ENCODE peak calls at places on chromosomes 12 and 14, in four cellular contexts. E is SK-N-SH, K is A549, C is HepG2. R is an unnamed sample.

GRCh38 chr12:56720696-56721615 is 4.1 kb downstream of the NACA start:
- DNase-seq in C (no peak), K (no peak), E (no peak), R (no peak)

GRCh38 chr12:89160716-89161123 is 191.6 kb downstream of the DUSP6 start:
- DNase-seq in K (peak), E (peak), C (no peak), R (peak)

GRCh38 chr12:112439769-112440168 is 21.0 kb downstream of the PTPN11 start:
- DNase-seq in C (no peak), E (no peak), K (no peak), R (no peak)

GRCh38 chr12:50665170-50665569 is 98.7 kb upstream of the ATF1 start:
- DNase-seq in C (no peak), K (no peak), E (no peak), R (no peak)

GRCh38 chr12:1634590-1635191 is 5.7 kb downstream of the WNT5B start:
- DNase-seq in E (peak), K (peak), C (peak), R (peak)

GRCh38 chr12:112875608-112876007 is 31.2 kb upstream of the OAS1 start:
- DNase-seq in E (no peak), K (no peak), C (no peak), R (no peak)

GRCh38 chr12:6219980-6220379 is 19.8 kb downstream of the CD9 start:
- DNase-seq in K (no peak), C (no peak), E (no peak), R (no peak)

GRCh38 chr12:116244001-116244400 is 33.5 kb downstream of the MED13L start:
- DNase-seq in E (no peak), C (no peak), K (peak), R (peak)

GRCh38 chr14:75905505-75905904 is 76.3 kb downstream of the TGFB3 start:
- DNase-seq in C (no peak), K (no peak), E (no peak), R (peak)

GRCh38 chr14:61102549-61103466 is 121.8 kb downstream of the SLC38A6 start:
- DNase-seq in K (peak), C (peak), E (no peak), R (no peak)

GRCh38 chr14:38818555-38818954 is 284.5 kb downstream of the SEC23A start:
- DNase-seq in K (no peak), C (no peak), E (no peak), R (no peak)

GRCh38 chr14:75025082-75025481 is 22.4 kb downstream of the EIF2B2 start:
- DNase-seq in C (no peak), E (no peak), K (no peak), R (peak)

GRCh38 chr14:26589998-26590397 is 7.8 kb downstream of the NOVA1 start:
- DNase-seq in K (no peak), E (no peak), C (no peak), R (no peak)

GRCh38 chr14:70665448-70666363 is 24.0 kb downstream of the TTC9 start:
- DNase-seq in E (no peak), K (peak), C (no peak), R (no peak)

GRCh38 chr12:94206886-94207285 is 58.5 kb downstream of the PLXNC1 start:
- DNase-seq in C (no peak), K (no peak), E (no peak), R (no peak)

DNA sequence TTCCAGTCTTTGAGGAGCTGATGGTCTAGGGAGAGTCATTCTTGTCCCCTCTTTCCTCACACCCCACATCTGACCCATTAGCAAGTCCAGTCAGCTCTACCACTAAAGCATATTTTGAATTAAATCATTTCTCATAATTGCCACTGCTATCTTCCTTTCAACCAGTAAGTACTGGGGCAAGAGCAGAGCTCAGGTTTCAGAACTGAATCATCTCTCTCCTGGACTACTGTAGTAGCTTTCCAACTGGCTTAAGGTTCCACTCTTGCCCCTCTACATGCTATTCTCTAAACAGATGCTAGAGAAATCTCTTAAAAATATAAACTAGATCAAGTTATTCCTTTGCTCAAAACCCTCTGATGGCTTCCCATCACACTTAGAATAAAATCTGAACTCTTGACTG is 218.3 kb downstream of the TTC6 start:
- DNase-seq in E (no peak), K (no peak), C (no peak), R (peak)
- TF ChIP-seq USF2 in E (no peak), K (no peak), C (no peak), R (no peak)

GRCh38 chr14:104886690-104887622 is 21.9 kb downstream of the CEP170B start:
- DNase-seq in E (no peak), C (no peak), K (no peak), R (no peak)
- TF ChIP-seq USF2 in E (no peak), C (no peak), K (no peak), R (no peak)

GRCh38 chr12:84969226-84969625 is 56.6 kb upstream of the SLC6A15 start:
- DNase-seq in E (no peak), K (no peak), C (no peak), R (no peak)

GRCh38 chr12:84960918-84961317 is 48.3 kb upstream of the SLC6A15 start:
- DNase-seq in C (no peak), E (no peak), K (no peak), R (no peak)

GRCh38 chr12:84964048-84964447 is 51.4 kb upstream of the SLC6A15 start:
- DNase-seq in K (no peak), C (no peak), E (no peak), R (no peak)
- TF ChIP-seq USF2 in K (no peak), C (no peak), E (no peak), R (no peak)

DNA sequence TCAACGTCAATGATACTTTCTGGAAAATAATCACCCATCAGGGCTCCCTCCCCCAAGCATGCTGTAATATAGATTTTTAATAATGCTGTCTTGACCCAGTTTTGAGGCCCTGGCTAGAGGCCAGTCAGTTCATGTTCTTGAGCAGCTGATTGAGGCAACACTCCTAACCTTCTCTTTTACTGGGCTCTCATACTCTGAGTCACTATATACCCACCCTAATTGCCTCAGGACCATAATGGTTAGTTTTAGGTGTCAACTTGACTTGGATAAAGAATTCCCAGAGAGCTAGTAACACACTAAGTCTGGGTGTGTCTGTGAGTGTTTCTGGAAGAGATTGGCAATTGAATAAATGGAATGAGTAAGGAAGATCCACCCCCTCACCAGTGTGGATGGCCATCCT is 527.0 kb upstream of the ATP2B1 start:
- DNase-seq in C (no peak), E (no peak), K (no peak), R (no peak)
- TF ChIP-seq USF2 in C (no peak), E (no peak), K (no peak), R (no peak)

GRCh38 chr14:102419276-102419675 is 56.5 kb downstream of the TECPR2 start:
- DNase-seq in C (no peak), E (no peak), K (no peak), R (no peak)

GRCh38 chr14:102418853-102419240 is 56.1 kb downstream of the TECPR2 start:
- DNase-seq in C (no peak), K (no peak), E (no peak), R (no peak)

GRCh38 chr14:102418169-102418852 is 55.6 kb downstream of the TECPR2 start:
- DNase-seq in E (no peak), K (no peak), C (no peak), R (no peak)

GRCh38 chr14:102417118-102417517 is 54.4 kb downstream of the TECPR2 start:
- DNase-seq in E (no peak), K (no peak), C (no peak), R (no peak)

DNA sequence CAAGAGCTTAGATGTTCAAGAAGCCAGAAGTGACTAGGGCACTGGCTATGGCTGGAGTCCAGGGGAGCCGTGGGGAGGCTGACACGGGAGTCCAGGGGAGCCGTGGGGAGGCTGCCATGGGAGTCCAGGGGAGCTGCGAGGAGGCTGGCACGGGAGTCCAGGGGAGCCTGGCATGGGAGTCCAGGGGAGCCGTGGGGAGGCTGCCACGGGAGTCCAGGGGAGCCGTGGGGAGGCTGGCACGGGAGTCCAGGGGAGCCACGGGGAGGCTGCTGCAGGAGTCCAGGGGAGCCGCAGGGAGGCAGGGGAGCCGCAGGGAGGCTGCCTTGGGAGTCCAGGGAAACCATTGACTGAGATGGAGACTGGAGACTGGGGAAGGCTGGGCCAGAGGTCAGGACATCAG is 54.9 kb downstream of the TECPR2 start:
- DNase-seq in K (no peak), C (no peak), E (no peak), R (no peak)
- TF ChIP-seq USF2 in K (no peak), C (no peak), E (no peak), R (no peak)

GRCh38 chr12:27545666-27546065 is 21.7 kb downstream of the PPFIBP1 start:
- DNase-seq in C (no peak), E (no peak), K (no peak), R (no peak)
- TF ChIP-seq USF2 in C (no peak), E (no peak), K (no peak), R (no peak)

DNA sequence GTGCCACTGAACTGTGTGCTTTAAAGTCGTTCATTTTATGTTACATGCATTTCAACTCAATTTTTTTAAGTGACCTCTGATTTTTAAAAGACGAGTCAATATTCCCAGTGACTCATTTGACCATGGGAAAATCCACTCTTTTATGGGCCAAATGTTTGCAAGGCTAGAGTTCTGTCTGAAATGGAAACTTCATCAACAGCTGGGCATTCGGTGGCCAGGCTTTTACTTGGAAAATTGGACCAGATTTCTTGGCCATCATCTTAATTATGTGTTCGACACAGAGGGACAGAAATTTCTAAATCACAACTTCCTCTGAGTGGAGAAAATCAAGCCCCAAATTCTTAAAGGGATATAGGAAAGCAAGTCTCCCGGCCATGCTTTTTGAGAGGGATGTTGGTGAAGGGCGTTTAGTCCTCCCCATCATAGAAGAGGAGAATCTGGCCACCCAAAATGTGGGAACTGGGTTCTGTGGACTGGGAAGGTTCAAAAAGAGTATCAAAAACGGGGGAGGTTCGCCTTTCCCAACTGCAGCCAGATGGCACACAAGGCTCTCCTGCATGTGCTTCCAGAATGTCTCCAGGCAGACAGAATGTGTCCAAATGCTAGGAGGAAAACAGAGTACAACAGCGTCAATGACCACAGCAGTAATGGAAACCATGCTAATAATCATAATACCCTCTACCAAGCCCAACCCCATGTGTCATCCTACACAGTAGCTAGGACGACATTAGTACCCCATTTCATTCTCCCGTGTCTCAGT is 40.8 kb upstream of the FZD10 start:
- DNase-seq in K (no peak), C (no peak), E (no peak), R (no peak)
- TF ChIP-seq USF2 in K (no peak), C (no peak), E (no peak), R (no peak)

R was measured in IMR-90.